ENCODE peak calls at places on chromosome 4, in five cellular contexts. Z, N, Q, J and H are unnamed samples.

GRCh38 chr4:138911903-138912713 is 103.5 kb upstream of the NOCT start:
- DNase-seq in Z (no peak), N (no peak), Q (no peak), J (no peak), H (no peak)

GRCh38 chr4:94758141-94758699 is 465 bp downstream of the BMPR1B start:
- DNase-seq in Z (no peak), N (no peak), Q (no peak), J (peak), H (no peak)

GRCh38 chr4:5750052-5750950 is 39.3 kb downstream of the EVC start:
- DNase-seq in Z (no peak), N (no peak), Q (peak), J (peak), H (no peak)

GRCh38 chr4:184817494-184818215 is 8.1 kb downstream of the ACSL1 start:
- DNase-seq in Z (no peak), N (no peak), Q (no peak), J (no peak), H (no peak)

GRCh38 chr4:140754918-140755810 is 1.0 kb downstream of the TBC1D9 start:
- DNase-seq in Z (no peak), N (no peak), Q (no peak), J (no peak), H (no peak)

GRCh38 chr4:122167369-122167768 is 15.2 kb downstream of the BLTP1 start:
- DNase-seq in Z (no peak), N (no peak), Q (no peak), J (no peak), H (no peak)

GRCh38 chr4:133147922-133148689 is 988 bp upstream of the PCDH10 start:
- DNase-seq in Z (peak), N (peak), Q (peak), J (peak), H (peak)

GRCh38 chr4:58191086-58191485 is 1080.9 kb upstream of the IGFBP7 start:
- DNase-seq in Z (no peak), N (no peak), Q (no peak), J (no peak), H (no peak)

GRCh38 chr4:61638600-61638999 is 438.5 kb downstream of the ADGRL3 start:
- DNase-seq in Z (no peak), N (no peak), Q (no peak), J (no peak), H (no peak)